ENCODE peak calls at places on chromosomes 3 and 15, in seven cellular contexts. R is SJSA1, E is endothelial cell of umbilical vein, I is heart left ventricle, W is psoas muscle, S is neuronal stem cell, Z is osteoblast. D is an unnamed sample.

GRCh38 chr3:77188210-77188609 is 148.3 kb downstream of the ROBO2 start:
- DNase-seq in Z (no peak), W (no peak), S (no peak), R (no peak), E (no peak), I (no peak), D (no peak)

GRCh38 chr3:18751514-18751913 is 326.4 kb upstream of the SATB1 start:
- DNase-seq in E (no peak), S (no peak), R (no peak), W (no peak), Z (no peak), I (no peak), D (no peak)

GRCh38 chr3:127925384-127925783 is 10.4 kb downstream of the KBTBD12 start:
- DNase-seq in Z (no peak), I (no peak), R (no peak), E (no peak), W (no peak), S (no peak), D (no peak)

GRCh38 chr3:55069950-55070349 is 142.1 kb upstream of the LRTM1 start:
- DNase-seq in I (no peak), R (no peak), S (no peak), W (no peak), E (no peak), Z (no peak), D (no peak)

GRCh38 chr3:170806141-170806540 is 63.9 kb downstream of the RPL22L1 start:
- DNase-seq in W (no peak), E (no peak), R (no peak), S (no peak), Z (no peak), I (no peak), D (no peak)

GRCh38 chr3:16350041-16350952 is 85.3 kb downstream of the OXNAD1 start:
- DNase-seq in S (no peak), W (no peak), R (peak), E (no peak), I (no peak), Z (peak), D (no peak)

GRCh38 chr3:131402391-131403039 is 20.9 kb downstream of the NUDT16 start:
- DNase-seq in E (peak), S (no peak), I (no peak), R (peak), Z (no peak), W (no peak), D (no peak)

GRCh38 chr15:76208786-76209424 is 102.4 kb downstream of the ETFA start:
- DNase-seq in I (peak), E (no peak), R (no peak), Z (no peak), W (no peak), S (no peak), D (no peak)

GRCh38 chr3:20225769-20226168 is 39.8 kb upstream of the SGO1 start:
- DNase-seq in R (no peak), W (no peak), E (peak), I (no peak), S (peak), Z (no peak), D (peak)

GRCh38 chr3:188507244-188507720 is 353.3 kb downstream of the LPP start:
- DNase-seq in E (peak), S (no peak), I (no peak), Z (peak), W (no peak), R (peak), D (no peak)

GRCh38 chr15:43093026-43093425 is 12.8 kb downstream of the UBR1 start:
- DNase-seq in S (no peak), E (no peak), Z (no peak), W (no peak), I (no peak), R (no peak), D (no peak)

GRCh38 chr15:77588126-77588525 is 44.6 kb downstream of the LINGO1 start:
- DNase-seq in W (no peak), R (no peak), Z (no peak), S (no peak), E (no peak), I (no peak), D (no peak)

GRCh38 chr3:8982509-8982908 is 19.2 kb upstream of the RAD18 start:
- DNase-seq in S (no peak), I (no peak), W (no peak), E (no peak), Z (no peak), R (no peak), D (no peak)

GRCh38 chr3:33717616-33717865 is 513 bp downstream of the CLASP2 start:
- DNase-seq in S (no peak), R (no peak), E (no peak), I (peak), Z (peak), W (peak), D (peak)

GRCh38 chr15:66859688-66860253 is 157.7 kb downstream of the SMAD6 start:
- DNase-seq in Z (no peak), W (no peak), R (no peak), I (no peak), S (no peak), E (no peak), D (no peak)

GRCh38 chr3:8990266-8991215 is 27.3 kb upstream of the RAD18 start:
- DNase-seq in Z (no peak), W (no peak), E (no peak), I (no peak), R (peak), S (no peak), D (no peak)

GRCh38 chr3:5428607-5429516 is 241.4 kb downstream of the EDEM1 start:
- DNase-seq in W (no peak), E (no peak), Z (peak), I (no peak), R (no peak), S (no peak), D (peak)

GRCh38 chr3:182793663-182794454 is 555 bp downstream of the ATP11B start:
- DNase-seq in S (peak), Z (peak), R (peak), E (peak), I (peak), W (peak), D (peak)

GRCh38 chr3:71247221-71247947 is 336.1 kb downstream of the FOXP1 start:
- DNase-seq in E (no peak), W (no peak), R (no peak), Z (peak), I (peak), S (no peak), D (peak)

GRCh38 chr3:38458796-38459498 is 5.3 kb downstream of the ACVR2B start:
- DNase-seq in E (no peak), W (peak), Z (peak), S (no peak), R (no peak), I (peak), D (peak)

GRCh38 chr15:76208084-76208785 is 103.0 kb downstream of the ETFA start:
- DNase-seq in E (no peak), R (no peak), I (peak), W (no peak), S (no peak), Z (no peak), D (no peak)

GRCh38 chr15:74776851-74777768 is 4.8 kb upstream of the CSK start:
- DNase-seq in I (no peak), W (no peak), R (no peak), E (peak), Z (peak), S (no peak), D (no peak)

GRCh38 chr15:72086920-72087648 is 30.9 kb downstream of the MYO9A start:
- DNase-seq in E (no peak), S (no peak), R (no peak), Z (no peak), I (no peak), W (no peak), D (no peak)

GRCh38 chr15:29945943-29946591 is 123.8 kb upstream of the TJP1 start:
- DNase-seq in R (no peak), I (no peak), S (no peak), Z (peak), E (no peak), W (no peak), D (no peak)

GRCh38 chr3:57706462-57706861 is 13.6 kb upstream of the DENND6A start:
- DNase-seq in E (peak), S (no peak), W (no peak), Z (peak), R (no peak), I (no peak), D (peak)

GRCh38 chr3:165983284-165983683 is 146.1 kb upstream of the BCHE start:
- DNase-seq in W (no peak), S (no peak), I (no peak), Z (no peak), E (peak), R (no peak), D (no peak)

GRCh38 chr15:75061272-75061671 is 37.9 kb downstream of the PPCDC start:
- DNase-seq in Z (peak), S (no peak), W (no peak), E (no peak), I (no peak), R (no peak), D (no peak)

GRCh38 chr3:171862993-171863521 is 19.9 kb downstream of the TMEM212 start:
- DNase-seq in Z (no peak), I (no peak), E (peak), S (no peak), R (peak), W (no peak), D (no peak)
- H3K27ac ChIP-seq in Z (no peak), I (no peak), E (peak), S (no peak), R (peak), W (no peak), D (peak)

GRCh38 chr3:132432639-132433038 is 15.3 kb downstream of the DNAJC13 start:
- DNase-seq in E (peak), S (no peak), W (no peak), Z (peak), R (no peak), I (no peak), D (peak)
- H3K27ac ChIP-seq in E (peak), S (no peak), W (no peak), Z (peak), R (peak), I (no peak), D (no peak)

DNA sequence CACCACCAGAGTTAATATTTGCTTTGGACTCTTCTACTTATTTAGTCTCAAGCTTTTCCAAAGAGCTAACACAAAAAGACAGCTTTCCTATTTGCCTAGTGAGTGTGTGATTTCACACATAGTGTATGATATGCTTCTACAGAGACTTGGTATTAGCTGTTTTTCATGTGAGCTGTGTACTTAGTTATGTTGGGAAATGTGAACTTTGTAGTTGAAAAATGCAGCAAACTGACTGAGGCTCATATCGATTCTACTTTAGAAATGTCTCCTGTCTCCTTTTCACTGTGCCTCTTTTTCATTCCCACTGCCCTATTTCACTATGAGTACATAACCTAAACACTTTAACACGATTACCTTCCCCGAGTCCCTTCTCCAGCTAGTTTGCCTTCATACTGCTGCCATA is 136.5 kb downstream of the ALCAM start:
- DNase-seq in S (no peak), W (no peak), Z (peak), I (no peak), E (no peak), R (no peak), D (no peak)
- H3K27ac ChIP-seq in S (no peak), W (no peak), Z (peak), I (no peak), E (no peak), R (no peak), D (no peak)

GRCh38 chr15:36390491-36390890 is 188.9 kb upstream of the CDIN1 start:
- DNase-seq in Z (no peak), E (no peak), R (no peak), S (no peak), W (no peak), I (no peak), D (no peak)

GRCh38 chr15:36389107-36389506 is 190.3 kb upstream of the CDIN1 start:
- DNase-seq in S (no peak), E (no peak), I (no peak), W (no peak), Z (no peak), R (no peak), D (no peak)

GRCh38 chr15:36398212-36398611 is 181.2 kb upstream of the CDIN1 start:
- DNase-seq in I (no peak), W (no peak), S (no peak), R (no peak), E (no peak), Z (no peak), D (no peak)

GRCh38 chr15:36392666-36393266 is 186.7 kb upstream of the CDIN1 start:
- DNase-seq in E (no peak), I (no peak), R (no peak), S (no peak), W (no peak), Z (no peak), D (no peak)
- H3K27ac ChIP-seq in E (no peak), I (no peak), R (no peak), S (no peak), W (no peak), Z (no peak), D (no peak)

DNA sequence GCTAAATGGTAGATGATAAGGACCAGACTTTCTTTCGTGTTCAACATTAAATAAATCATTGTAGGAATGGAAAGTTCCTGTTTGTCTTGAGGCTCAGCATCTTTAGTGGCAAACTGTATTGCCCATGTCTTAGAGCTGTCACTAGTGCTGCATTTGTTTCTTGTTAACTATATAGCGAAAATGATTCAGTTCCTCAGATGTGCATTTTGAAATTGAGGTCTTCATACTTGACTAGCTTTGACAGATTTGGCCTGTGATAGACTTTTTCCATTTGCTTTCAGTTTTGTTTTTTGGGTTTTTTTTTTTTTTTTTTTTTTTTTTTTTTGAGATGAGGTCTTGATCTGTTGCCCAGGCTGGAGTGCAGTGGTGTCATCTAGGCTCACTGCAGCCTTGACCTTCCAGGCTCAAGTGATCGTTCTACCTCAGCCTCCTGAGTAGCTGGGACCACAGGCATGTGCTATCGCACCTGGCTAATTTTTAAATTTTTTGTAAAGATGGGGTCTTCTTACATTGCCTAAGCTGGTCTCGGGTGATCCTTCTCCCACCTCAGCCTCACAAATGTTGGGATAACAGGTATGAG is 9.5 kb upstream of the RPLP1 start:
- DNase-seq in E (no peak), S (no peak), I (no peak), R (no peak), Z (no peak), W (no peak), D (no peak)
- H3K27ac ChIP-seq in E (no peak), S (no peak), I (no peak), R (no peak), Z (no peak), W (no peak), D (peak)

D was measured in small intestine.